ENCODE peak calls at places on chromosomes 6 and 20, in nine cellular contexts. E is HCT116, H is prostate gland, W is SK-N-SH, R is HepG2, O is endothelial cell of umbilical vein, N is stomach, J is suprapubic skin, U is GM12878. G is an unnamed sample. For H3K9me3, the result is how much of the 10 kb centered on the place peaks cover.

GRCh38 chr20:40319741-40320499 is 369.1 kb downstream of the MAFB start:
- DNase-seq in N (no peak), H (no peak), O (no peak), J (no peak), U (no peak), W (peak), R (no peak), E (no peak), G (no peak)

GRCh38 chr20:50366270-50367103 is 143.7 kb upstream of the PTPN1 start:
- DNase-seq in H (peak), N (peak), J (no peak), U (no peak), R (peak), O (peak), W (peak), E (no peak), G (peak)

GRCh38 chr6:56890683-56891429 is 64.1 kb upstream of the BEND6 start:
- DNase-seq in O (peak), W (no peak), R (no peak), J (no peak), H (no peak), N (no peak), E (no peak), U (peak), G (no peak)

GRCh38 chr20:38170914-38171300 is 5.8 kb upstream of the TGM2 start:
- DNase-seq in U (no peak), E (no peak), N (no peak), H (no peak), J (no peak), R (no peak), W (no peak), O (no peak), G (no peak)

GRCh38 chr20:50165687-50166554 is 12.4 kb upstream of the PEDS1 start:
- DNase-seq in U (peak), W (peak), J (peak), N (peak), R (peak), H (peak), O (peak), E (peak), G (peak)

GRCh38 chr20:56926501-56926900 is 297.4 kb downstream of the TFAP2C start:
- DNase-seq in R (no peak), W (no peak), U (no peak), H (no peak), J (no peak), N (no peak), E (no peak), O (no peak), G (no peak)

GRCh38 chr6:134347916-134348805 is 30.2 kb upstream of the SGK1 start:
- DNase-seq in W (no peak), R (no peak), N (no peak), O (no peak), U (no peak), E (no peak), J (no peak), H (no peak), G (no peak)

GRCh38 chr6:168133707-168134398 is 54.8 kb upstream of the FRMD1 start:
- DNase-seq in J (no peak), R (no peak), W (no peak), H (no peak), U (no peak), O (no peak), N (no peak), E (no peak), G (no peak)

GRCh38 chr6:121823437-121823851 is 388.0 kb downstream of the GJA1 start:
- DNase-seq in U (no peak), R (no peak), H (no peak), N (no peak), W (no peak), J (no peak), O (peak), E (no peak), G (no peak)

GRCh38 chr6:32294566-32294965 is 70.7 kb upstream of the NOTCH4 start:
- DNase-seq in J (no peak), N (no peak), U (no peak), W (no peak), H (no peak), R (no peak), E (no peak), O (no peak), G (no peak)

GRCh38 chr6:107531868-107532267 is 42.0 kb downstream of the SOBP start:
- DNase-seq in W (peak), E (no peak), U (no peak), H (no peak), N (no peak), R (no peak), O (no peak), J (no peak), G (no peak)

GRCh38 chr20:41029150-41029872 is 689 bp downstream of the TOP1 start:
- DNase-seq in O (peak), R (no peak), U (no peak), J (no peak), E (no peak), H (no peak), N (no peak), W (peak), G (no peak)

GRCh38 chr6:137707590-137708360 is 159.3 kb upstream of the TNFAIP3 start:
- DNase-seq in W (peak), R (peak), O (peak), U (peak), E (peak), N (peak), H (peak), J (no peak), G (peak)

GRCh38 chr6:83429857-83430605 is 820 bp downstream of the ME1 start:
- DNase-seq in R (no peak), J (no peak), O (peak), W (peak), E (peak), N (peak), U (no peak), H (peak), G (no peak)

GRCh38 chr20:9520096-9520495 is 5.7 kb downstream of the LAMP5 start:
- DNase-seq in W (no peak), H (no peak), O (no peak), U (no peak), J (no peak), R (no peak), N (no peak), E (no peak), G (no peak)

GRCh38 chr6:12196326-12196936 is 93.7 kb upstream of the EDN1 start:
- DNase-seq in N (no peak), O (peak), H (no peak), W (no peak), R (no peak), E (no peak), U (no peak), J (no peak), G (no peak)

GRCh38 chr20:50478162-50479036 is 31.8 kb upstream of the PTPN1 start:
- DNase-seq in J (peak), R (peak), N (peak), E (peak), O (no peak), U (no peak), W (peak), H (peak), G (peak)

GRCh38 chr6:75436869-75437268 is 56.7 kb downstream of the FILIP1 start:
- DNase-seq in N (no peak), H (no peak), U (no peak), E (no peak), R (no peak), W (no peak), O (no peak), J (no peak), G (no peak)

GRCh38 chr20:63321148-63321831 is 28.3 kb downstream of the COL20A1 start:
- DNase-seq in O (no peak), U (no peak), W (no peak), N (no peak), R (no peak), E (no peak), H (no peak), J (peak), G (peak)

GRCh38 chr20:2114990-2115681 is 13.5 kb downstream of the STK35 start:
- DNase-seq in J (peak), R (no peak), N (no peak), W (no peak), E (no peak), O (no peak), U (no peak), H (no peak), G (no peak)

GRCh38 chr20:8389381-8390368 is 257.6 kb downstream of the PLCB1 start:
- DNase-seq in U (no peak), N (no peak), O (peak), R (peak), W (peak), E (peak), H (no peak), J (no peak), G (no peak)

GRCh38 chr20:11035211-11035610 is 361.4 kb upstream of the JAG1 start:
- DNase-seq in O (peak), W (no peak), R (no peak), J (no peak), U (no peak), N (no peak), E (no peak), H (no peak), G (no peak)

GRCh38 chr20:4563534-4563933 is 158.2 kb upstream of the PRND start:
- DNase-seq in H (no peak), W (no peak), J (no peak), R (peak), O (peak), E (no peak), U (no peak), N (no peak), G (no peak)

GRCh38 chr6:12340488-12340818 is 50.3 kb downstream of the EDN1 start:
- DNase-seq in R (peak), N (no peak), W (no peak), J (no peak), E (no peak), O (no peak), H (no peak), U (no peak), G (no peak)

GRCh38 chr6:57029213-57029612 is 17.3 kb upstream of the KIAA1586 start:
- DNase-seq in J (no peak), E (no peak), U (no peak), N (no peak), R (no peak), O (no peak), H (no peak), W (no peak), G (no peak)

GRCh38 chr20:51938557-51939324 is 136.4 kb upstream of the SALL4 start:
- DNase-seq in W (no peak), E (no peak), H (no peak), N (no peak), J (no peak), U (no peak), O (no peak), R (no peak), G (no peak)

GRCh38 chr20:52993091-52993490 is 20.9 kb downstream of the TSHZ2 start:
- DNase-seq in U (no peak), W (no peak), J (no peak), E (no peak), H (no peak), N (no peak), O (no peak), R (no peak), G (no peak)

GRCh38 chr20:52991783-52992182 is 19.6 kb downstream of the TSHZ2 start:
- DNase-seq in N (no peak), E (no peak), W (no peak), O (no peak), J (no peak), H (no peak), R (no peak), U (no peak), G (no peak)

GRCh38 chr20:52996130-52996529 is 24.0 kb downstream of the TSHZ2 start:
- DNase-seq in N (no peak), H (no peak), O (no peak), R (no peak), W (no peak), U (no peak), J (no peak), E (no peak), G (no peak)

GRCh38 chr20:52994184-52994970 is 22.2 kb downstream of the TSHZ2 start:
- DNase-seq in H (no peak), W (no peak), J (no peak), O (no peak), N (no peak), E (no peak), U (no peak), R (no peak), G (no peak)

DNA sequence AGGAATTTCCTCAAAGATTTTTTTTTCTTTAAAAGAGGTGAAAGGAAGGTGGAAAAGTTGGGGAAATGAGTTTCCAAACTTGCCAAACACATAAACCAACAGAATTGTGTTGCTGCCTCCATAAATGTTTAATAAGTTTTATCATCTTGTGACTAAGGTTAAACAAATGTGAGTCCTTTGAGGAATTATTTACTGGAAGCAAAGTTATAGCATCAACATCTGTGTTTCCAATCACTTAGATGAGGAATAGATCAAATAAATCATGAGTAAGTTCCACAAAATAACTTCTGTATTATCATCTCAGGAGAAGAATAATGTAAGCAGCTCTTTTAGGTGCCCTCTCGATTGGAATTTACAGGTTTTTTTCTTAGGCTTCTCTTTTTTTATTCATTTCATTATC is 20.5 kb downstream of the TSHZ2 start:
- DNase-seq in J (no peak), R (no peak), N (no peak), E (no peak), U (no peak), W (no peak), H (no peak), O (no peak), G (no peak)
- H3K27ac ChIP-seq in J (peak), R (no peak), N (no peak), E (no peak), U (no peak), W (peak), H (no peak), O (no peak), G (no peak)

GRCh38 chr6:158334534-158334933 is 22.3 kb downstream of the TULP4 start:
- DNase-seq in H (no peak), R (no peak), W (no peak), U (no peak), J (no peak), N (no peak), O (no peak), E (no peak), G (no peak)
- H3K9me3 ChIP-seq in H (under half), R (under half), W (under half), U (under half), J (under half), N (under half), O (under half), E (under half), G (under half)

DNA sequence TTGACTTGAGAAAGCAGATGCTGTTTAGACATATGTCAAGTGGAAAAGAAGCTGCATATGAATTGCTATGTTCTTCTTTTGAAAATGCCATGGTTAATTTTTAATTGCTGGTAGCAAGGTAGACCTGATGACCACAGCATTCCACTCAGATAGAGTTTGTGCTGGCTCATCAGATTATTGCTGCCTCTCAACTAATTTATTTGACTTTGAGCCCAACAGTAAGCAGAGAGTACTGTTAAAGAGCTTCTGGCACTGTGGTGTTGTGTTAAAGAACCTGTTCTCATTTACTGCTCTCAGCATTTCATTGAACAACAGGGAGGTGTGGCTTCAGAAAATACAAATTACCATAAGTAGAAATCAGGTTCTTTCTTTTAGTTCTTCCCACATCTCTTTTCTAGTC is 967.7 kb upstream of the GJE1 start:
- DNase-seq in H (no peak), O (no peak), N (no peak), J (no peak), R (no peak), U (no peak), W (no peak), E (no peak), G (no peak)
- TF ChIP-seq POLR2AphosphoS5 in H (no peak), O (no peak), N (no peak), J (no peak), R (no peak), U (no peak), W (no peak), E (no peak), G (no peak)

DNA sequence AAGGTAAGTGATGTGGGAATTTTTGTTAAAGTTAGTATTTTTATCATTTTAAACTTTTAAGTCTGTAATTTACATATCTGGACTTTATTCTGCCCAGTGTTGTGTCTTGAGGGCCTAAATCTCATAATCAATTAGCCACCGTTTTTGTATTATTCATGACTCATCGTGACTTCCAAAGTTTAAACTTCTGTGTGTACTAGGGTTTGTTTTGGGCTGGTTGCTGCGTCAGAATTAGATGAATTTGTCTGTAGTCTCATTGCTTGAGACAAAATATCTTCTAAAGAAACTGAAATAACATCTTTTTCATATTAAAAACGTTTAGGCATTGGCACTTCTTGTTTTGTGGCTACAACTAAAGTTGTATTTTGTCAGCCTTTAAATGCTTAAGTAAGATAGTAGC is 41.3 kb downstream of the CDYL start:
- DNase-seq in O (no peak), U (no peak), R (no peak), W (no peak), N (no peak), J (no peak), E (no peak), H (no peak), G (no peak)
- H3K27ac ChIP-seq in O (no peak), U (no peak), R (no peak), W (no peak), N (no peak), J (no peak), E (no peak), H (no peak), G (no peak)